ENCODE peak calls at places on chromosomes 13 and 19, in eight cellular contexts. M is Caco-2; N is PC-9; J is T-helper 17 cell; X is CD4-positive, CD25-positive, alpha-beta regulatory T cell; B is uterus; V is hepatocyte; I is transverse colon. K is an unnamed sample.

GRCh38 chr19:4984448-4984990 is 15.6 kb downstream of the KDM4B start:
- DNase-seq in V (no peak), N (no peak), X (no peak), J (no peak), B (no peak), I (no peak), M (no peak), K (no peak)

GRCh38 chr13:32202268-32202667 is 112.9 kb downstream of the ZAR1L start:
- DNase-seq in V (no peak), J (no peak), X (no peak), M (no peak), B (no peak), I (no peak), N (no peak), K (no peak)

GRCh38 chr13:76882431-76882830 is 3.8 kb downstream of the KCTD12 start:
- DNase-seq in V (no peak), X (no peak), J (no peak), N (no peak), M (no peak), B (no peak), I (peak; percentile 11), K (no peak)

GRCh38 chr13:27132538-27132937 is 39.1 kb downstream of the USP12 start:
- DNase-seq in I (no peak), X (no peak), M (no peak), J (no peak), N (no peak), B (no peak), V (no peak), K (no peak)

GRCh38 chr13:33284016-33284415 is 1.5 kb downstream of the STARD13 start:
- DNase-seq in X (no peak), M (no peak), V (no peak), B (no peak), N (no peak), J (no peak), I (no peak), K (no peak)

GRCh38 chr13:75347925-75348324 is 134.0 kb downstream of the TBC1D4 start:
- DNase-seq in N (no peak), J (no peak), B (no peak), M (no peak), I (no peak), V (no peak), X (no peak), K (no peak)

GRCh38 chr13:64684685-64685431 is 2545.3 kb downstream of the PCDH9 start:
- DNase-seq in X (no peak), V (no peak), I (no peak), M (no peak), N (no peak), J (no peak), B (no peak), K (no peak)

GRCh38 chr13:70490320-70490935 is 382.2 kb upstream of the KLHL1 start:
- DNase-seq in X (no peak), I (no peak), M (no peak), J (no peak), B (no peak), V (no peak), N (no peak), K (no peak)

GRCh38 chr19:11539495-11540365 is 1.1 kb downstream of the CNN1 start:
- DNase-seq in I (peak; percentile 29), B (peak; percentile 88), J (no peak), V (peak; percentile 64), N (no peak), X (no peak), M (no peak), K (no peak)

GRCh38 chr19:51096473-51097165 is 11.6 kb downstream of the CTU1 start:
- DNase-seq in X (no peak), M (no peak), N (no peak), I (no peak), B (no peak), V (no peak), J (no peak), K (peak; percentile 64)

GRCh38 chr19:40612831-40613668 is 11.9 kb downstream of the LTBP4 start:
- DNase-seq in X (peak; percentile 53), V (peak; percentile 72), I (peak; percentile 70), M (peak; percentile 49), J (peak; percentile 56), N (peak; percentile 79), B (peak; percentile 67), K (peak; percentile 70)

GRCh38 chr19:3367572-3368440 is 1.4 kb downstream of the NFIC start:
- DNase-seq in J (no peak), M (no peak), I (no peak), N (no peak), V (no peak), X (no peak), B (peak; percentile 50), K (no peak)

GRCh38 chr19:39677931-39678889 is 22.5 kb downstream of the LGALS16 start:
- DNase-seq in V (peak; percentile 18), B (no peak), J (no peak), I (no peak), M (no peak), X (no peak), N (peak; percentile 65), K (no peak)

GRCh38 chr13:44759723-44760360 is 183.7 kb upstream of the TSC22D1 start:
- DNase-seq in M (no peak), V (peak; percentile 54), B (no peak), I (no peak), J (no peak), N (peak; percentile 53), X (no peak), K (no peak)

GRCh38 chr13:26584713-26585112 is 27.2 kb downstream of the WASF3 start:
- DNase-seq in M (no peak), X (no peak), J (no peak), N (no peak), B (no peak), I (no peak), V (peak; percentile 15), K (no peak)

GRCh38 chr13:20182231-20182846 is 10.4 kb downstream of the GJB2 start:
- DNase-seq in J (peak; percentile 24), X (peak; percentile 72), N (peak; percentile 17), B (no peak), V (peak; percentile 86), I (no peak), M (peak; percentile 64), K (peak; percentile 90)

GRCh38 chr13:90445179-90445578 is 902.3 kb upstream of the MIR17HG start:
- DNase-seq in B (no peak), X (no peak), M (peak; percentile 55), I (no peak), V (peak; percentile 55), J (no peak), N (peak; percentile 67), K (no peak)

GRCh38 chr19:51083181-51083580 is 494 bp upstream of the KLK14 start:
- DNase-seq in X (no peak), V (no peak), J (no peak), N (no peak), I (no peak), B (no peak), M (no peak), K (no peak)

GRCh38 chr13:103573446-103573845 is 507.2 kb upstream of the SLC10A2 start:
- DNase-seq in N (no peak), M (no peak), V (no peak), X (no peak), I (no peak), J (no peak), B (no peak), K (no peak)

GRCh38 chr19:8575467-8575997 is 1.7 kb downstream of the MYO1F start:
- DNase-seq in M (no peak), J (peak; percentile 39), N (peak; percentile 22), V (no peak), B (no peak), I (peak; percentile 38), X (peak; percentile 62), K (no peak)

GRCh38 chr13:72473321-72473720 is 254.1 kb downstream of the MZT1 start:
- DNase-seq in B (no peak), V (no peak), N (no peak), X (no peak), M (no peak), I (no peak), J (no peak), K (no peak)

GRCh38 chr19:5805465-5806132 is 732 bp downstream of the NRTN start:
- DNase-seq in N (peak; percentile 72), J (peak; percentile 36), B (no peak), X (peak; percentile 53), M (peak; percentile 86), V (peak; percentile 92), I (peak; percentile 87), K (peak; percentile 76)

GRCh38 chr19:10289836-10290438 is at the start of gene ICAM5:
- DNase-seq in M (no peak), B (no peak), I (peak; percentile 13), V (no peak), X (no peak), J (no peak), N (peak; percentile 52), K (peak; percentile 59)

GRCh38 chr19:20787766-20788165 is 11.7 kb downstream of the ZNF66 start:
- DNase-seq in B (no peak), V (no peak), J (no peak), M (no peak), X (no peak), I (no peak), N (no peak), K (no peak)
- H3K9me3 ChIP-seq in B (no peaks in the 10 kb centered on the region), V (peaks cover 17% of the 10 kb centered on the region), J (peaks cover 6% of the 10 kb centered on the region), M (no peaks in the 10 kb centered on the region), X (peaks cover 48% of the 10 kb centered on the region), I (peaks cover 8% of the 10 kb centered on the region), N (peaks cover 11% of the 10 kb centered on the region), K (peaks cover 39% of the 10 kb centered on the region)

GRCh38 chr19:23999821-24000610 is 85.3 kb downstream of the ZNF726 start:
- DNase-seq in V (no peak), N (peak; percentile 25), M (no peak), I (no peak), X (no peak), B (no peak), J (no peak), K (no peak)
- H3K9me3 ChIP-seq in V (no peaks in the 10 kb centered on the region), N (peaks cover 39% of the 10 kb centered on the region), M (no peaks in the 10 kb centered on the region), I (peaks cover 4% of the 10 kb centered on the region), X (peaks cover 4% of the 10 kb centered on the region), B (no peaks in the 10 kb centered on the region), J (no peaks in the 10 kb centered on the region), K (peaks cover 10% of the 10 kb centered on the region)

DNA sequence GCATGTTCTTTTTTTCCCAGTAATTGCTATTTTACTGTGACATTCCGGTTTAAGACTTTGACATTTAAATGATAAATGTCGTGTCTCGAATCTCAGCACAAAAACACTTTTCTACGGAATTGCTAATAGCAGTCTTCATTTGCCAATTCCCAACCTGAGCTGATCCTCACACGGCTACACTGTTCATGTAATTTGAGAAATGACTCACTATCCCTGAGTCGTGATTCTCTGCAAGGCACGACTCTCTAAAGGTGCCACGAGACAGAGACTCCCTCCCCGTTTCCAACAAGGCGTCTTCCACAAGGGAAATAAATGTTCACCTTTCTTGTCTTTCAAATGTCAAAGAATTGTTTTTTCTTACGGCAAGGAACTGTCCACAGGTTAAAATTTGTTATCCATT is 88.6 kb upstream of the USP29 start:
- DNase-seq in M (no peak), J (no peak), X (no peak), V (no peak), B (no peak), I (no peak), N (no peak), K (no peak)
- H3K9me3 ChIP-seq in M (peaks cover 8% of the 10 kb centered on the region), J (no peaks in the 10 kb centered on the region), X (peaks cover 10% of the 10 kb centered on the region), V (no peaks in the 10 kb centered on the region), B (no peaks in the 10 kb centered on the region), I (peaks cover 18% of the 10 kb centered on the region), N (no peaks in the 10 kb centered on the region), K (peaks cover 16% of the 10 kb centered on the region)

GRCh38 chr19:37014456-37014855 is 63.8 kb upstream of the ZNF420 start:
- DNase-seq in X (no peak), I (no peak), B (no peak), M (no peak), V (no peak), J (no peak), N (no peak), K (no peak)
- H3K9me3 ChIP-seq in X (peaks cover 18% of the 10 kb centered on the region), I (peaks cover 51% of the 10 kb centered on the region), B (peaks cover 2% of the 10 kb centered on the region), M (peaks cover 33% of the 10 kb centered on the region), V (no peaks in the 10 kb centered on the region), J (peaks cover 5% of the 10 kb centered on the region), N (no peaks in the 10 kb centered on the region), K (peaks cover 9% of the 10 kb centered on the region)

GRCh38 chr19:34943861-34944573 is 17.3 kb downstream of the ZNF30 start:
- DNase-seq in M (no peak), J (no peak), B (no peak), X (no peak), N (no peak), V (no peak), I (no peak), K (no peak)
- H3K9me3 ChIP-seq in M (peaks cover 9% of the 10 kb centered on the region), J (peaks cover 26% of the 10 kb centered on the region), B (no peaks in the 10 kb centered on the region), X (peaks cover 77% of the 10 kb centered on the region), N (peaks cover 10% of the 10 kb centered on the region), V (peaks cover 23% of the 10 kb centered on the region), I (peaks cover 29% of the 10 kb centered on the region), K (peaks cover 35% of the 10 kb centered on the region)